ENCODE peak calls at places on chromosomes 1 and 21, in nine cellular contexts. K is H7, V is MM.1S, X is H1, G is adrenal gland, M is stomach, F is body of pancreas, H is endodermal cell, U is tibial artery. Z is an unnamed sample. For H3K27me3, the result is how much of the 10 kb centered on the place peaks cover.

GRCh38 chr1:3186526-3186921 is 117.5 kb downstream of the PRDM16 start:
- DNase-seq in F (peak), V (no peak), X (no peak), U (peak), M (peak), H (peak), G (no peak), K (peak), Z (peak)

GRCh38 chr1:169892819-169893644 is 664 bp downstream of the SCYL3 start:
- DNase-seq in F (peak), K (no peak), V (peak), X (no peak), G (peak), H (no peak), U (peak), M (no peak), Z (no peak)

GRCh38 chr1:183569141-183569540 is 21.1 kb downstream of the NCF2 start:
- DNase-seq in V (no peak), M (no peak), X (no peak), F (no peak), G (no peak), H (peak), U (no peak), K (no peak), Z (no peak)

GRCh38 chr1:206717237-206717989 is 32.7 kb downstream of the MAPKAPK2 start:
- DNase-seq in V (peak), G (no peak), K (no peak), X (no peak), F (peak), H (no peak), U (no peak), M (no peak), Z (no peak)

GRCh38 chr1:55894521-55894920 is 679.4 kb upstream of the USP24 start:
- DNase-seq in K (no peak), F (no peak), M (no peak), V (no peak), U (no peak), G (no peak), H (no peak), X (no peak), Z (no peak)

GRCh38 chr1:78126506-78126905 is 80.7 kb downstream of the GIPC2 start:
- DNase-seq in K (no peak), F (no peak), V (no peak), H (no peak), X (no peak), U (no peak), M (no peak), G (no peak), Z (no peak)

GRCh38 chr1:16181887-16182719 is 26.2 kb upstream of the EPHA2 start:
- DNase-seq in U (peak), H (peak), X (peak), V (no peak), G (peak), K (peak), F (peak), M (peak), Z (peak)

GRCh38 chr1:166675213-166675612 is 164.1 kb upstream of the POGK start:
- DNase-seq in M (no peak), F (no peak), X (no peak), G (no peak), H (no peak), U (no peak), K (no peak), V (no peak), Z (no peak)

GRCh38 chr1:180029524-180030130 is 75.0 kb downstream of the CEP350 start:
- DNase-seq in G (no peak), V (no peak), X (no peak), U (no peak), M (no peak), K (no peak), H (no peak), F (no peak), Z (no peak)

GRCh38 chr1:2394220-2394619 is 2.6 kb downstream of the RER1 start:
- DNase-seq in H (no peak), U (no peak), K (no peak), V (no peak), X (no peak), M (no peak), F (no peak), G (no peak), Z (no peak)

GRCh38 chr1:153466908-153467307 is 6.5 kb upstream of the S100A7 start:
- DNase-seq in F (no peak), H (no peak), X (no peak), V (no peak), U (no peak), K (no peak), M (no peak), G (no peak), Z (no peak)

GRCh38 chr1:19764848-19765247 is 34.9 kb downstream of the TMCO4 start:
- DNase-seq in G (no peak), H (no peak), F (no peak), X (no peak), M (no peak), K (no peak), U (no peak), V (peak), Z (no peak)

GRCh38 chr1:155026154-155026553 is 7.4 kb downstream of the DCST2 start:
- DNase-seq in U (no peak), V (no peak), K (peak), X (no peak), G (no peak), M (no peak), F (no peak), H (no peak), Z (no peak)

GRCh38 chr1:67053535-67053784 is 488 bp downstream of the SLC35D1 start:
- DNase-seq in U (peak), X (no peak), G (peak), H (no peak), V (peak), F (peak), K (peak), M (peak), Z (peak)

GRCh38 chr1:113913312-113913668 is 8.2 kb downstream of the DCLRE1B start:
- DNase-seq in K (no peak), U (no peak), G (no peak), V (no peak), F (no peak), H (no peak), M (no peak), X (no peak), Z (no peak)

GRCh38 chr1:7956218-7957032 is 5.1 kb upstream of the PARK7 start:
- DNase-seq in X (no peak), M (no peak), U (no peak), K (no peak), G (no peak), V (no peak), H (no peak), F (no peak), Z (no peak)

GRCh38 chr1:119647228-119647733 is 785 bp downstream of the ZNF697 start:
- DNase-seq in M (no peak), K (no peak), H (no peak), F (peak), V (no peak), G (peak), U (peak), X (no peak), Z (peak)

GRCh38 chr1:33407339-33407738 is 23.6 kb downstream of the PHC2 start:
- DNase-seq in M (no peak), H (no peak), X (no peak), G (no peak), F (no peak), U (no peak), K (no peak), V (no peak), Z (no peak)

GRCh38 chr1:33407750-33408436 is 23.0 kb downstream of the PHC2 start:
- DNase-seq in F (no peak), U (no peak), H (no peak), V (no peak), M (no peak), K (no peak), G (no peak), X (no peak), Z (no peak)

GRCh38 chr1:33414879-33415278 is 16.0 kb downstream of the PHC2 start:
- DNase-seq in K (no peak), G (no peak), U (no peak), V (no peak), M (no peak), F (no peak), H (no peak), X (no peak), Z (no peak)

GRCh38 chr1:33410091-33410701 is 20.7 kb downstream of the PHC2 start:
- DNase-seq in H (no peak), X (no peak), U (peak), G (no peak), V (no peak), K (no peak), F (no peak), M (no peak), Z (peak)
- H3K4me3 ChIP-seq in H (no peak), X (no peak), U (no peak), G (no peak), V (no peak), K (no peak), F (no peak), M (no peak), Z (no peak)

GRCh38 chr1:36536727-36537126 is 54.0 kb upstream of the CSF3R start:
- DNase-seq in U (peak), F (no peak), K (no peak), H (peak), X (no peak), G (no peak), M (no peak), V (no peak), Z (peak)
- H3K27me3 ChIP-seq in U (under half), F (under half), K (under half), H (under half), X (under half), G (under half), M (under half), V (half or more), Z (under half)

GRCh38 chr1:149844650-149845255 is 54.6 kb upstream of the BOLA1 start:
- DNase-seq in F (no peak), X (no peak), U (no peak), H (no peak), K (no peak), G (no peak), V (peak), M (no peak), Z (no peak)
- H3K4me3 ChIP-seq in F (no peak), X (peak), U (no peak), H (peak), K (peak), G (no peak), V (peak), M (no peak), Z (peak)

GRCh38 chr1:74505133-74505532 is 7.3 kb downstream of the LRRC53 start:
- DNase-seq in K (peak), F (peak), H (no peak), X (no peak), V (no peak), M (no peak), G (no peak), U (no peak), Z (no peak)

GRCh38 chr1:74505889-74506288 is 6.5 kb downstream of the LRRC53 start:
- DNase-seq in H (no peak), K (no peak), G (no peak), U (no peak), M (no peak), X (no peak), F (no peak), V (no peak), Z (no peak)

GRCh38 chr1:74502858-74503257 is 9.6 kb downstream of the LRRC53 start:
- DNase-seq in G (no peak), F (no peak), K (no peak), X (no peak), V (no peak), H (no peak), U (no peak), M (no peak), Z (no peak)

GRCh38 chr1:74504125-74505065 is 8.0 kb downstream of the LRRC53 start:
- DNase-seq in K (peak), M (no peak), V (peak), X (no peak), F (peak), H (peak), G (peak), U (no peak), Z (no peak)

GRCh38 chr1:74502432-74502831 is 10.0 kb downstream of the LRRC53 start:
- DNase-seq in F (no peak), K (peak), H (peak), G (no peak), X (no peak), V (peak), M (no peak), U (no peak), Z (no peak)
- H3K27me3 ChIP-seq in F (under half), K (under half), H (under half), G (under half), X (under half), V (under half), M (under half), U (under half), Z (under half)

DNA sequence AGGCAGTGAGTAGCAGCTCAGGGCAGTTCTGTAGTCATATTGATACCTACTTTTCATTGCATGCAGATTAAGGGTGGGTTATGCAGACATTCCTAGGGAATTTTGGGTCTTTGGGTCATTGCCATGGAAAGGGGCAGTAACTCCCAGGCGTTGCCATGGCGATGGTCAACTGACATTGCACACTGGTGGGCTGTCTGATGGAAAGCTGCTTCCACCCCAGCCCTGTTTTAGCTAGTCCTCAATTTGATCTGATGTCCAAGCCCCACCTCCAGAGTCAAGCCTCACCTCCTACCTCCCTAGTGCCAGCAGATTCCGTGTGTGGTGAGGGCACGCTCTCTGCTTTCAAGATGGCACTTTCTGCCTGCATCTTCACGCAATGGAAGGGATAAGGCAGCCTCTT is 108.5 kb downstream of the RIPK4 start:
- DNase-seq in F (no peak), V (no peak), X (no peak), H (no peak), M (no peak), G (no peak), K (no peak), U (peak), Z (no peak)
- H3K4me3 ChIP-seq in F (no peak), V (no peak), X (no peak), H (no peak), M (no peak), G (no peak), K (no peak), U (no peak), Z (no peak)